ENCODE peak calls at places on chromosomes 3 and 15, in four cellular contexts. P, H, Q and L are unnamed samples.

GRCh38 chr3:38119802-38120689 is 16.9 kb downstream of the ACAA1 start:
- DNase-seq in P (no peak), H (no peak), Q (no peak), L (no peak)

GRCh38 chr15:63369766-63370165 is 11.9 kb downstream of the CA12 start:
- DNase-seq in P (peak; percentile 25), H (no peak), Q (no peak), L (no peak)

GRCh38 chr3:112629425-112629824 is 11.5 kb downstream of the CCDC80 start:
- DNase-seq in P (peak; percentile 61), H (no peak), Q (no peak), L (no peak)

GRCh38 chr15:78317145-78317836 is 17.9 kb upstream of the SKIC8 start:
- DNase-seq in P (no peak), H (no peak), Q (no peak), L (no peak)

GRCh38 chr3:9934235-9934621 is 594 bp downstream of the CRELD1 start:
- DNase-seq in P (no peak), H (no peak), Q (no peak), L (peak; percentile 28)

GRCh38 chr3:156171517-156172267 is 51.3 kb downstream of the KCNAB1 start:
- DNase-seq in P (peak; percentile 57), H (no peak), Q (no peak), L (no peak)

GRCh38 chr3:159765025-159765859 is 223.4 kb upstream of the IL12A start:
- DNase-seq in P (peak; percentile 90), H (no peak), Q (peak; percentile 15), L (peak; percentile 63)

GRCh38 chr15:92653836-92654524 is 1.6 kb downstream of the FAM174B start:
- DNase-seq in P (peak; percentile 60), H (no peak), Q (no peak), L (peak; percentile 26)

GRCh38 chr15:67461735-67462134 is 59.2 kb upstream of the C15orf61 start:
- DNase-seq in P (no peak), H (no peak), Q (no peak), L (no peak)

GRCh38 chr3:30112904-30113484 is 493.4 kb upstream of the TGFBR2 start:
- DNase-seq in P (peak; percentile 27), H (no peak), Q (no peak), L (no peak)

GRCh38 chr15:64369078-64369607 is 12.1 kb downstream of the PCLAF start:
- DNase-seq in P (no peak), H (no peak), Q (no peak), L (no peak)

GRCh38 chr15:90037961-90038633 is 37.0 kb downstream of the ZNF710 start:
- DNase-seq in P (no peak), H (peak; percentile 31), Q (no peak), L (no peak)

GRCh38 chr3:16177962-16178627 is 3.6 kb downstream of the GALNT15 start:
- DNase-seq in P (no peak), H (peak; percentile 1), Q (peak; percentile 75), L (peak; percentile 90)

GRCh38 chr3:153289334-153289808 is 127.3 kb downstream of the RAP2B start:
- DNase-seq in P (no peak), H (no peak), Q (no peak), L (no peak)

GRCh38 chr15:88299502-88299901 is 43.0 kb upstream of the NTRK3 start:
- DNase-seq in P (no peak), H (no peak), Q (no peak), L (no peak)

GRCh38 chr3:134486577-134487041 is 752 bp downstream of the CEP63 start:
- DNase-seq in P (peak; percentile 62), H (no peak), Q (no peak), L (no peak)

GRCh38 chr3:14879161-14879888 is 60.6 kb downstream of the FGD5 start:
- DNase-seq in P (peak; percentile 68), H (no peak), Q (no peak), L (no peak)

GRCh38 chr3:12345141-12345561 is 56.3 kb downstream of the PPARG start:
- DNase-seq in P (no peak), H (no peak), Q (no peak), L (no peak)

GRCh38 chr3:49869525-49870126 is at the start of gene CAMKV:
- DNase-seq in P (peak; percentile 48), H (no peak), Q (no peak), L (peak; percentile 66)